ENCODE peak calls at places on chromosomes 5 and 9, in ten cellular contexts. One of them, this sample, is unnamed.

GRCh38 chr5:60961685-60962084 is 16.7 kb downstream of the NDUFAF2 start:
- DNase-seq in K562: peak
- DNase-seq in SK-N-MC: peak
- DNase-seq in GM23338: no peak
- DNase-seq in HepG2: no peak
- DNase-seq in HL-60: peak
- DNase-seq in GM12891: no peak
- DNase-seq in transverse colon: no peak
- DNase-seq in GM12892: no peak
- DNase-seq in upper lobe of left lung: no peak
- DNase-seq in this sample: no peak

GRCh38 chr5:17802256-17802655 is 168.0 kb downstream of the TAF11L14 start:
- DNase-seq in GM12891: no peak
- DNase-seq in HepG2: no peak
- DNase-seq in K562: no peak
- DNase-seq in GM23338: peak
- DNase-seq in upper lobe of left lung: no peak
- DNase-seq in GM12892: no peak
- DNase-seq in HL-60: no peak
- DNase-seq in transverse colon: no peak
- DNase-seq in SK-N-MC: no peak
- DNase-seq in this sample: no peak

GRCh38 chr9:98135938-98136337 is 16.9 kb upstream of the TRIM14 start:
- DNase-seq in GM12892: no peak
- DNase-seq in SK-N-MC: no peak
- DNase-seq in GM23338: no peak
- DNase-seq in K562: no peak
- DNase-seq in transverse colon: no peak
- DNase-seq in GM12891: no peak
- DNase-seq in upper lobe of left lung: no peak
- DNase-seq in HepG2: no peak
- DNase-seq in HL-60: no peak
- DNase-seq in this sample: peak

GRCh38 chr9:109110326-109111014 is 9.3 kb downstream of the TMEM245 start:
- DNase-seq in upper lobe of left lung: no peak
- DNase-seq in SK-N-MC: no peak
- DNase-seq in transverse colon: no peak
- DNase-seq in GM23338: no peak
- DNase-seq in HepG2: no peak
- DNase-seq in GM12891: no peak
- DNase-seq in HL-60: no peak
- DNase-seq in GM12892: no peak
- DNase-seq in K562: no peak
- DNase-seq in this sample: no peak

GRCh38 chr9:70880523-70880922 is 240.9 kb downstream of the TRPM3 start:
- DNase-seq in GM12891: no peak
- DNase-seq in SK-N-MC: no peak
- DNase-seq in HepG2: no peak
- DNase-seq in GM23338: no peak
- DNase-seq in GM12892: no peak
- DNase-seq in K562: no peak
- DNase-seq in HL-60: no peak
- DNase-seq in transverse colon: no peak
- DNase-seq in upper lobe of left lung: no peak
- DNase-seq in this sample: no peak

GRCh38 chr5:134255418-134256150 is 29.7 kb upstream of the PPP2CA start:
- DNase-seq in HL-60: no peak
- DNase-seq in GM12891: no peak
- DNase-seq in upper lobe of left lung: no peak
- DNase-seq in GM12892: no peak
- DNase-seq in SK-N-MC: no peak
- DNase-seq in K562: no peak
- DNase-seq in HepG2: no peak
- DNase-seq in transverse colon: no peak
- DNase-seq in GM23338: no peak
- DNase-seq in this sample: no peak

GRCh38 chr9:22169243-22169642 is 160.1 kb upstream of the CDKN2B start:
- DNase-seq in SK-N-MC: no peak
- DNase-seq in upper lobe of left lung: no peak
- DNase-seq in GM23338: no peak
- DNase-seq in HL-60: no peak
- DNase-seq in K562: no peak
- DNase-seq in GM12892: no peak
- DNase-seq in HepG2: no peak
- DNase-seq in transverse colon: no peak
- DNase-seq in GM12891: no peak
- DNase-seq in this sample: no peak

GRCh38 chr5:60207031-60207430 is 313.5 kb upstream of the PDE4D start:
- DNase-seq in HL-60: peak
- DNase-seq in GM23338: no peak
- DNase-seq in GM12891: peak
- DNase-seq in K562: no peak
- DNase-seq in HepG2: no peak
- DNase-seq in upper lobe of left lung: no peak
- DNase-seq in transverse colon: no peak
- DNase-seq in GM12892: peak
- DNase-seq in SK-N-MC: no peak
- DNase-seq in this sample: no peak

GRCh38 chr5:142325677-142326479 is 1.1 kb upstream of the SPRY4 start:
- DNase-seq in GM23338: peak
- DNase-seq in upper lobe of left lung: peak
- DNase-seq in GM12891: peak
- DNase-seq in SK-N-MC: no peak
- DNase-seq in HepG2: peak
- DNase-seq in transverse colon: peak
- DNase-seq in K562: peak
- DNase-seq in GM12892: no peak
- DNase-seq in HL-60: no peak
- DNase-seq in this sample: peak

GRCh38 chr5:124231240-124231639 is 515.2 kb downstream of the ZNF608 start:
- DNase-seq in SK-N-MC: no peak
- DNase-seq in GM12891: no peak
- DNase-seq in transverse colon: no peak
- DNase-seq in GM12892: no peak
- DNase-seq in HL-60: no peak
- DNase-seq in upper lobe of left lung: no peak
- DNase-seq in HepG2: no peak
- DNase-seq in GM23338: no peak
- DNase-seq in K562: no peak
- DNase-seq in this sample: no peak

GRCh38 chr9:129071526-129072131 is 9.3 kb upstream of the DOLPP1 start:
- DNase-seq in GM12892: no peak
- DNase-seq in K562: peak
- DNase-seq in GM12891: no peak
- DNase-seq in GM23338: peak
- DNase-seq in HL-60: no peak
- DNase-seq in upper lobe of left lung: no peak
- DNase-seq in HepG2: no peak
- DNase-seq in transverse colon: peak
- DNase-seq in SK-N-MC: no peak
- DNase-seq in this sample: no peak

DNA sequence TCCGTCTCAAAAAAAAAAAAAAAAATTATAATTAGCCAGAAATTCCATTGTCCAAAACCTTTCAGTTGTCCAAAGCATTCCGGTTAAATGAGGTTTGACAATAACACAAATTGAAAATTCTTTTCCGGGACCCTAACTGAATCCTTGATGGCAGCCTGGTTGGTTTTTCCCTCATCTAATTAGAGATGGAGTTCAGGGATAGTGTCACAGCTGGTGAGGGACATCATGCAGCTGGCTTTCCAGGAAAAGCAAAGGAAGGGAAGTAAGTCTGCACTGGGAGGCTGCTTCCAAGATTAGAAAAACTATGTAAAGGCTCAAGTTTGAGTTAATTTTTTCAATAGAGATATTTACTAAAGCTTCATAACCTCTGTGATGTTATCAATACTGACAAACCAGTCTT is 195.4 kb downstream of the ADAMTS12 start:
- DNase-seq in K562: no peak
- DNase-seq in SK-N-MC: no peak
- DNase-seq in GM12891: no peak
- DNase-seq in upper lobe of left lung: no peak
- DNase-seq in transverse colon: no peak
- DNase-seq in GM12892: no peak
- DNase-seq in HL-60: no peak
- DNase-seq in HepG2: no peak
- DNase-seq in GM23338: no peak
- DNase-seq in this sample: no peak
- TF ChIP-seq POLR2AphosphoS5 in K562: no peak
- TF ChIP-seq POLR2AphosphoS5 in SK-N-MC: no peak
- TF ChIP-seq POLR2AphosphoS5 in GM12891: no peak
- TF ChIP-seq POLR2AphosphoS5 in upper lobe of left lung: peak
- TF ChIP-seq POLR2AphosphoS5 in transverse colon: no peak
- TF ChIP-seq POLR2AphosphoS5 in GM12892: no peak
- TF ChIP-seq POLR2AphosphoS5 in HL-60: no peak
- TF ChIP-seq POLR2AphosphoS5 in HepG2: no peak
- TF ChIP-seq POLR2AphosphoS5 in GM23338: no peak
- TF ChIP-seq POLR2AphosphoS5 in this sample: no peak

GRCh38 chr9:36924071-36924470 is 110.0 kb downstream of the PAX5 start:
- DNase-seq in upper lobe of left lung: no peak
- DNase-seq in GM12892: no peak
- DNase-seq in SK-N-MC: no peak
- DNase-seq in GM23338: no peak
- DNase-seq in HepG2: peak
- DNase-seq in K562: peak
- DNase-seq in GM12891: no peak
- DNase-seq in HL-60: no peak
- DNase-seq in transverse colon: no peak
- DNase-seq in this sample: peak
- TF ChIP-seq POLR2AphosphoS5 in upper lobe of left lung: no peak
- TF ChIP-seq POLR2AphosphoS5 in GM12892: no peak
- TF ChIP-seq POLR2AphosphoS5 in SK-N-MC: no peak
- TF ChIP-seq POLR2AphosphoS5 in GM23338: no peak
- TF ChIP-seq POLR2AphosphoS5 in HepG2: no peak
- TF ChIP-seq POLR2AphosphoS5 in K562: no peak
- TF ChIP-seq POLR2AphosphoS5 in GM12891: no peak
- TF ChIP-seq POLR2AphosphoS5 in HL-60: no peak
- TF ChIP-seq POLR2AphosphoS5 in transverse colon: no peak
- TF ChIP-seq POLR2AphosphoS5 in this sample: no peak

GRCh38 chr5:145999208-145999607 is 62.8 kb downstream of the SH3RF2 start:
- DNase-seq in K562: no peak
- DNase-seq in GM12891: no peak
- DNase-seq in HepG2: no peak
- DNase-seq in GM12892: no peak
- DNase-seq in upper lobe of left lung: no peak
- DNase-seq in SK-N-MC: no peak
- DNase-seq in GM23338: no peak
- DNase-seq in HL-60: no peak
- DNase-seq in transverse colon: no peak
- DNase-seq in this sample: no peak
- TF ChIP-seq POLR2AphosphoS5 in K562: no peak
- TF ChIP-seq POLR2AphosphoS5 in GM12891: no peak
- TF ChIP-seq POLR2AphosphoS5 in HepG2: no peak
- TF ChIP-seq POLR2AphosphoS5 in GM12892: no peak
- TF ChIP-seq POLR2AphosphoS5 in upper lobe of left lung: no peak
- TF ChIP-seq POLR2AphosphoS5 in SK-N-MC: no peak
- TF ChIP-seq POLR2AphosphoS5 in GM23338: no peak
- TF ChIP-seq POLR2AphosphoS5 in HL-60: no peak
- TF ChIP-seq POLR2AphosphoS5 in transverse colon: no peak
- TF ChIP-seq POLR2AphosphoS5 in this sample: no peak

DNA sequence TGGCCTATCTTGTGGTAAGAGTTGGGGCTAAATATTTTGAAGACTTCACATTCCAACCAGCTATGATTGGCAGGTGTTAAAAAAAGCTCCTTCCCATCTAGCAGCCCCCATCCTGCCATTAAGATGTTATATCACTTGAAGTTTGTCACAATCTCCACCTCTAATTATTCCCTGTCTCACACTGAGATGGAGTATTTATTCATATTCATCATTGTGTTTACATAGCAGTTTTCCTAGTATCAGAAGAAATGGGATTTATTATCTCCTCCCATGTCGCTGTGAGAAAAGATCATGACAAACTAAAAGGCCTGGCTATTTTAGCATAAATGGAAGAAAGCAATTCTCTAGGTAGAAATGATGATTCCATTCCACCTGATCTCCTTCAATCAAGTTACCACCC is 653.6 kb downstream of the GABRG2 start:
- DNase-seq in SK-N-MC: no peak
- DNase-seq in HepG2: no peak
- DNase-seq in GM12891: no peak
- DNase-seq in K562: no peak
- DNase-seq in GM12892: no peak
- DNase-seq in GM23338: no peak
- DNase-seq in HL-60: no peak
- DNase-seq in upper lobe of left lung: no peak
- DNase-seq in transverse colon: no peak
- DNase-seq in this sample: no peak
- TF ChIP-seq POLR2AphosphoS5 in SK-N-MC: no peak
- TF ChIP-seq POLR2AphosphoS5 in HepG2: no peak
- TF ChIP-seq POLR2AphosphoS5 in GM12891: no peak
- TF ChIP-seq POLR2AphosphoS5 in K562: no peak
- TF ChIP-seq POLR2AphosphoS5 in GM12892: no peak
- TF ChIP-seq POLR2AphosphoS5 in GM23338: no peak
- TF ChIP-seq POLR2AphosphoS5 in HL-60: no peak
- TF ChIP-seq POLR2AphosphoS5 in upper lobe of left lung: no peak
- TF ChIP-seq POLR2AphosphoS5 in transverse colon: no peak
- TF ChIP-seq POLR2AphosphoS5 in this sample: no peak

DNA sequence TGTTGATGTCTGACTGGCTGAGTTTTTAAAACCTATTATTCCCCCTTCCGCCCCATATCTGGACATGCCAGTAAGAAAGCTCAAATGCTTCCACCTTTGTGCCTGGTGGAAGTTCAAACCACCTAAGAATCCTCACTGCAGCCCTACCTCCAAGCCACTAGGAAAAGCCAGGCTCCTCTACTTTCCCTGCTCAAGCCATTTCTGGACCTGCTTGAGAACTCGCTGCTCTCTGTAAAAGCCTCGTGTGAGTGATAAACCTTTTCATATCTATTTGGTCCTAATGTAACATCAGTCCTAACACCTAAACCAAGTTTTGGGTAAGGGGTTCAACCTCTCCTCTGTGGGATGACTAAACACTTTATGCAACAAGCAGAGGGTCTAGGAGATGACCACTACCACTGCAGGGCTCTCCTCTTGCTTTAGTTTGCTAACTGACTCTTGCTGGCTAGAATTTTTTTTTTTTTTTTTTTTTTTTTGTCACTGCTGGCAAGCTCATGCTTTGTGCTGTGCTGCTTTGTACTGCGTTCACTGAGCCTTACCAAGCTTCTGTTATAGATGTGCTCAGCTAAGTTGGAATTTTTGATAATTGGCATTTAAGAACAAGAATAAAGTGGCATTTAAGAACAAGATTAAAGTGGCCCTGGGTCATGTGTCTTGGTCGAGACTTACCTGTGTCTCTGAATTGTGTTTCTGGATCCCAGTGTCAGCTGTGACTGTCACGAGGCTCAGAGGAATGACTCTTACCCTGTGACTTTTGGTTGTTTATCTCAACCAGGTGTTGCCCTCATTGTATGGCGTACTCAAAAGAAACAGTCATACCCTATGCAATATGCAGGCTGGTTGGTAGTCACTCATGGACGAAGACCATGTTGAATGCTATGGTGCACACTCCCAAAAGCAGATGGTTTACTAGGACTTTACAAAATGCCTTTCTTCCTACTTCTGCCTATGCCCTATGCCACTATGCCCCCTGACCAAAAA is 19.5 kb downstream of the TRIM32 start:
- DNase-seq in HepG2: no peak
- DNase-seq in GM12892: no peak
- DNase-seq in K562: no peak
- DNase-seq in transverse colon: no peak
- DNase-seq in HL-60: no peak
- DNase-seq in GM12891: no peak
- DNase-seq in upper lobe of left lung: no peak
- DNase-seq in SK-N-MC: no peak
- DNase-seq in GM23338: no peak
- DNase-seq in this sample: no peak
- TF ChIP-seq POLR2AphosphoS5 in HepG2: no peak
- TF ChIP-seq POLR2AphosphoS5 in GM12892: no peak
- TF ChIP-seq POLR2AphosphoS5 in K562: no peak
- TF ChIP-seq POLR2AphosphoS5 in transverse colon: no peak
- TF ChIP-seq POLR2AphosphoS5 in HL-60: no peak
- TF ChIP-seq POLR2AphosphoS5 in GM12891: no peak
- TF ChIP-seq POLR2AphosphoS5 in upper lobe of left lung: no peak
- TF ChIP-seq POLR2AphosphoS5 in SK-N-MC: no peak
- TF ChIP-seq POLR2AphosphoS5 in GM23338: no peak
- TF ChIP-seq POLR2AphosphoS5 in this sample: no peak

This sample was measured in sigmoid colon.